ENCODE peak calls at places on chromosomes 11 and 22, in four cellular contexts. B, M, G and N are unnamed samples.

GRCh38 chr11:86183694-86184093 is 60.9 kb upstream of the EED start:
- DNase-seq in B (no peak), M (no peak), G (no peak), N (no peak)

GRCh38 chr22:46942816-46943783 is 180.7 kb downstream of the TBC1D22A start:
- DNase-seq in B (no peak), M (no peak), G (no peak), N (peak)

GRCh38 chr11:119359365-119360229 is 13.1 kb upstream of the MFRP start:
- DNase-seq in B (no peak), M (no peak), G (no peak), N (peak)

GRCh38 chr22:33221566-33221965 is 163.4 kb upstream of the SYN3 start:
- DNase-seq in B (no peak), M (no peak), G (no peak), N (no peak)

GRCh38 chr11:2517016-2517385 is 72.2 kb downstream of the KCNQ1 start:
- DNase-seq in B (no peak), M (no peak), G (no peak), N (peak)

GRCh38 chr11:17933710-17934109 is 79.1 kb downstream of the SERGEF start:
- DNase-seq in B (no peak), M (no peak), G (no peak), N (no peak)

GRCh38 chr11:7251836-7252682 is at the start of gene SYT9:
- DNase-seq in B (peak), M (no peak), G (peak), N (peak)

GRCh38 chr22:36563898-36564297 is 34.9 kb upstream of the EIF3D start:
- DNase-seq in B (no peak), M (no peak), G (no peak), N (no peak)

GRCh38 chr11:42770444-42771065 is 541.2 kb upstream of the API5 start:
- DNase-seq in B (peak), M (no peak), G (no peak), N (no peak)

GRCh38 chr22:46010177-46010867 is 33.4 kb upstream of the WNT7B start:
- DNase-seq in B (no peak), M (no peak), G (no peak), N (peak)

GRCh38 chr22:40193429-40194421 is 16.0 kb downstream of the TNRC6B start:
- DNase-seq in B (no peak), M (no peak), G (no peak), N (peak)

GRCh38 chr22:19349778-19350475 is 58.4 kb upstream of the CLTCL1 start:
- DNase-seq in B (no peak), M (no peak), G (no peak), N (no peak)

GRCh38 chr11:112454841-112455240 is 194.2 kb upstream of the PLET1 start:
- DNase-seq in B (no peak), M (no peak), G (no peak), N (no peak)

GRCh38 chr22:44242946-44243724 is 62.4 kb downstream of the PARVG start:
- DNase-seq in B (no peak), M (no peak), G (no peak), N (no peak)

GRCh38 chr11:120217941-120218694 is 7.3 kb downstream of the OAF start:
- DNase-seq in B (no peak), M (no peak), G (no peak), N (no peak)

GRCh38 chr22:23903328-23903971 is 9.3 kb downstream of the MIF start:
- DNase-seq in B (peak), M (no peak), G (no peak), N (no peak)

GRCh38 chr11:73333626-73334199 is 25.6 kb downstream of the ARHGEF17 start:
- DNase-seq in B (no peak), M (no peak), G (no peak), N (no peak)

GRCh38 chr22:49057910-49058309 is 769.8 kb downstream of the BRD1 start:
- DNase-seq in B (no peak), M (no peak), G (no peak), N (no peak)

GRCh38 chr22:43923191-43923590 is 414 bp upstream of the PNPLA3 start:
- DNase-seq in B (no peak), M (peak), G (peak), N (no peak)

GRCh38 chr22:29040385-29041275 is 21.0 kb downstream of the C22orf31 start:
- DNase-seq in B (peak), M (peak), G (peak), N (peak)

GRCh38 chr11:9774591-9775392 is 110.9 kb downstream of the SWAP70 start:
- DNase-seq in B (no peak), M (no peak), G (no peak), N (no peak)

GRCh38 chr11:78081583-78081982 is 1.9 kb upstream of the NDUFC2 start:
- DNase-seq in B (no peak), M (no peak), G (no peak), N (no peak)

GRCh38 chr22:49728566-49729271 is 99.0 kb downstream of the BRD1 start:
- DNase-seq in B (no peak), M (no peak), G (no peak), N (no peak)

GRCh38 chr11:75413864-75414263 is 14.5 kb downstream of the RPS3 start:
- DNase-seq in B (no peak), M (no peak), G (no peak), N (no peak)

GRCh38 chr11:12127206-12127898 is 17.0 kb downstream of the MICAL2 start:
- DNase-seq in B (no peak), M (no peak), G (no peak), N (no peak)

GRCh38 chr11:9330387-9331384 is 16.3 kb upstream of the TMEM41B start:
- DNase-seq in B (no peak), M (no peak), G (no peak), N (no peak)

GRCh38 chr11:111604392-111605009 is 2.3 kb downstream of the SIK2 start:
- DNase-seq in B (peak), M (no peak), G (no peak), N (no peak)

GRCh38 chr11:134596404-134596803 is 184.4 kb upstream of the B3GAT1 start:
- DNase-seq in B (no peak), M (no peak), G (no peak), N (no peak)

GRCh38 chr22:25051983-25052710 is 99.6 kb downstream of the KIAA1671 start:
- DNase-seq in B (peak), M (no peak), G (no peak), N (no peak)

GRCh38 chr11:28140689-28141455 is 32.7 kb downstream of the METTL15 start:
- DNase-seq in B (no peak), M (no peak), G (no peak), N (no peak)

GRCh38 chr11:34548278-34548677 is 34.7 kb upstream of the ELF5 start:
- DNase-seq in B (no peak), M (no peak), G (no peak), N (no peak)

GRCh38 chr11:16925495-16926065 is 88.6 kb downstream of the PLEKHA7 start:
- DNase-seq in B (peak), M (no peak), G (no peak), N (no peak)